ENCODE peak calls at places on chromosomes 16 and 17, in seven cellular contexts. L is H1, U is HCT116, V is GM12878, K is K562, R is HepG2, N is SK-N-SH. I is an unnamed sample.

GRCh38 chr17:4220655-4221054 is 43.1 kb downstream of the ANKFY1 start:
- DNase-seq in N (no peak), L (no peak), V (no peak), R (no peak), U (no peak), K (no peak), I (peak)

GRCh38 chr17:3879181-3879580 is 13.7 kb downstream of the CAMKK1 start:
- DNase-seq in U (no peak), V (no peak), R (no peak), K (no peak), L (no peak), N (peak), I (no peak)

GRCh38 chr16:65521685-65522338 is 399.9 kb upstream of the CDH11 start:
- DNase-seq in U (no peak), K (no peak), R (no peak), L (no peak), N (no peak), V (no peak), I (no peak)

GRCh38 chr17:66900126-66901010 is 64.1 kb upstream of the CACNG4 start:
- DNase-seq in N (peak), K (peak), V (no peak), U (peak), R (peak), L (no peak), I (peak)

GRCh38 chr16:12575288-12575687 is 228.4 kb downstream of the CPPED1 start:
- DNase-seq in L (no peak), U (no peak), R (no peak), N (no peak), V (no peak), K (no peak), I (no peak)

GRCh38 chr17:65824901-65825300 is 263.5 kb upstream of the AXIN2 start:
- DNase-seq in U (no peak), V (no peak), K (no peak), L (no peak), N (no peak), R (no peak), I (no peak)

GRCh38 chr16:87956169-87956770 is 5.0 kb downstream of the BANP start:
- DNase-seq in R (no peak), K (peak), V (peak), L (no peak), N (no peak), U (no peak), I (no peak)

GRCh38 chr16:56858375-56858774 is 6.6 kb upstream of the SLC12A3 start:
- DNase-seq in V (no peak), R (no peak), L (no peak), K (no peak), N (no peak), U (no peak), I (no peak)

GRCh38 chr17:59825533-59826316 is 67.0 kb downstream of the TUBD1 start:
- DNase-seq in U (no peak), K (no peak), L (no peak), R (no peak), N (no peak), V (no peak), I (no peak)

GRCh38 chr17:70869402-70870085 is 700.2 kb downstream of the KCNJ2 start:
- DNase-seq in L (no peak), K (no peak), U (no peak), R (no peak), V (no peak), N (no peak), I (no peak)

GRCh38 chr17:76700627-76701470 is 9.9 kb downstream of the MXRA7 start:
- DNase-seq in U (no peak), V (no peak), K (no peak), L (no peak), R (peak), N (peak), I (no peak)

GRCh38 chr17:41010421-41010820 is 1.5 kb upstream of the KRTAP3-1 start:
- DNase-seq in V (no peak), K (no peak), L (no peak), U (no peak), N (no peak), R (no peak), I (no peak)

GRCh38 chr16:26649646-26650045 is 417.1 kb upstream of the C16orf82 start:
- DNase-seq in V (no peak), U (no peak), N (no peak), L (no peak), K (no peak), R (no peak), I (no peak)

GRCh38 chr17:79803997-79804855 is 7.3 kb upstream of the CBX8 start:
- DNase-seq in R (no peak), K (no peak), V (peak), U (no peak), L (no peak), N (peak), I (no peak)

GRCh38 chr17:67390646-67391480 is 13.8 kb downstream of the PITPNC1 start:
- DNase-seq in R (peak), K (no peak), N (no peak), V (peak), L (no peak), U (peak), I (peak)

GRCh38 chr17:29163563-29163962 is 16.6 kb downstream of the MYO18A start:
- DNase-seq in L (no peak), V (no peak), U (no peak), N (peak), R (no peak), K (no peak), I (no peak)

GRCh38 chr16:11229906-11230305 is 26.1 kb downstream of the SOCS1 start:
- DNase-seq in R (no peak), K (no peak), V (no peak), U (no peak), L (no peak), N (no peak), I (peak)

GRCh38 chr17:47311420-47311819 is 12.3 kb upstream of the EFCAB13 start:
- DNase-seq in V (no peak), N (no peak), R (no peak), U (no peak), L (no peak), K (no peak), I (no peak)

DNA sequence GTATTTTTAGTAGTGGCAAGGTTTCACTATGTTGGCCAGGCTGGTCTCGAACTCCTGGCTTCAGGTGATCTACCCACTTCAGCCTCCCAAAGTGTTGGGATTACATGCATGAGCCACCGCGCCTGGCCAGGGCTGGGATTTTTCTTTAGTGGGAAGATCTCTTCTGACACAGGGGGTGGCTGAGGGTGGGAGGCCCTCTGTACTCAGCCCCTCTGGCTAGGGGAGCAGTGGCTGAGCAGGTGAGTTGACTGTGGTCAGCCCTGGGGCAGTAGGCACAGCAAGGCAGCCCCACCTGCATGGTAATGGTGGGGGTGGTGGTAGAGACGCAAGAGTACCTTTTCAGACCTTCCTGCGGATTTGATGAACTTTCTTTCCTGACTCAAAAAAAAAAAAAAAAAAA is 12.3 kb upstream of the GPRC5B start:
- DNase-seq in U (no peak), L (no peak), V (no peak), R (no peak), K (no peak), N (no peak), I (no peak)
- TF ChIP-seq JUND in U (no peak), L (no peak), V (no peak), R (no peak), K (no peak), N (no peak), I (no peak)

GRCh38 chr16:3454093-3454492 is 10.6 kb downstream of the NAA60 start:
- DNase-seq in U (no peak), N (no peak), K (no peak), L (no peak), R (peak), V (no peak), I (no peak)
- TF ChIP-seq JUND in U (no peak), N (no peak), K (no peak), L (no peak), R (no peak), V (no peak), I (no peak)

DNA sequence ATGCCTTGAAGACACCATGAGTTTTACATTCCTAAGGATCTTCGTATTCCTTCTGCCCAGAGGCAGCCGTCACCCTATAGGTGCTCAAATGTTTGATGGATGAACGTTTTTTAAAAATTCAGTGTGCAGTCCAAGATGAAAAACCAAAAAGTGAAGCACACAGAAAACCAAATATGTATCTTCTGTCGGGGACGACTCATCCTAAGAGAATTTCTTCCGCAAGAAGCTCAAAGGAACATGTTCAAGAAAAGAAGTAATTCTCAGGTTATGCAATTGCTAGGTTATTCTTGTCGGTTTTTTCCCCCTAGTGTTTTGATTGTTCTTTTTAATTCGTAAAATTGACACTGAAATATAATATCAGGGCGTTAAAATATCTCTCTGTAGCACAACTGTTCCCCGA is 1.4 kb downstream of the CENPV start:
- DNase-seq in K (no peak), N (no peak), U (no peak), R (no peak), L (no peak), V (no peak), I (no peak)
- TF ChIP-seq JUND in K (no peak), N (no peak), U (no peak), R (no peak), L (no peak), V (no peak), I (no peak)

DNA sequence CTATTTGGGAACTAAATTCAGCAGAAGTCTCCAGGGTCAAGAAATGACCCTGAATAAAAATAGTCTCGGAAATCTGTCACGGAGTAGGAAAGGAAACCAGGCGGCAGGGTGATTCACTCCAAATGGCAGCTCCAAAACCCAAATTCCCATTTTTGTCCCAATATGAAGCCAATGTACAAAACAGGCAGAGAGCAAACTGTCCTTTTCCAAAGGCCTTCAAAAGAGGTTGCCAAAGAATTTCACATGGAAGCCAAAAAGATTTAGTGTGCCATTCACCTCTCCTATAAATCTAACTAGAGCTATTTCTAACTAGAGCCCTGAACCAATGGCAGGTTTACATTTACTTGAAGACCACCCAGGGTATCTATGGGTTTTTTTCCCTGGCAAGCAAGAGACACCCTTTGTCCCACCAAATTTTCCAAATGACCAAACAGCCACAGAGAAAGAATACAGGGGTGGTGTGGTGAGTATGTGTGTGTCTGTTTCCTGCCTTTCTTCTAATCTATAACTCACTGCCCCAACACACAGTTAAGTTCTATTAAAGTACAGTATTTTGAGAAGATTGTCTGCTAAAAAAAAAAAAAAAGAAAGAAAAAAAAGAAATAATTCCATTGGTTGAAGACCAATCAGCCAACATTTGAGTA is 6.8 kb downstream of the MYO1D start:
- DNase-seq in V (no peak), K (no peak), U (no peak), N (no peak), R (no peak), L (no peak), I (no peak)
- TF ChIP-seq JUND in V (no peak), K (no peak), U (no peak), N (no peak), R (no peak), L (no peak), I (no peak)